ENCODE peak calls at places on chromosomes 13 and 19, in eight cellular contexts. G is CD8-positive, alpha-beta T cell; H is astrocyte; U is right cardiac atrium; C is left lung; B is neuronal stem cell; F is endodermal cell; S is pancreas. J is an unnamed sample. For H3K4me1, the result is how much of the 10 kb centered on the place peaks cover.

GRCh38 chr13:100454876-100455275 is 133.7 kb downstream of the GGACT start:
- DNase-seq in B (no peak), H (peak), U (no peak), C (no peak), F (no peak), S (no peak), G (no peak), J (peak)

GRCh38 chr13:65553328-65553727 is 1676.8 kb downstream of the PCDH9 start:
- DNase-seq in C (no peak), H (no peak), F (no peak), U (no peak), B (no peak), G (no peak), S (no peak), J (no peak)

GRCh38 chr13:69565334-69565733 is 542.3 kb upstream of the ATXN8OS start:
- DNase-seq in F (peak), G (no peak), S (no peak), B (no peak), U (no peak), H (peak), C (no peak), J (peak)

GRCh38 chr13:66665991-66666390 is 564.1 kb downstream of the PCDH9 start:
- DNase-seq in H (peak), S (no peak), B (peak), F (peak), U (peak), C (no peak), G (no peak), J (peak)

GRCh38 chr13:100986571-100986970 is 312.0 kb upstream of the TMTC4 start:
- DNase-seq in B (no peak), C (no peak), S (no peak), F (no peak), G (no peak), H (no peak), U (no peak), J (no peak)

GRCh38 chr13:80312967-80313366 is 28.0 kb downstream of the SPRY2 start:
- DNase-seq in B (no peak), F (no peak), S (no peak), G (no peak), H (no peak), U (no peak), C (no peak), J (no peak)

GRCh38 chr13:42600943-42601342 is 27.0 kb downstream of the TNFSF11 start:
- DNase-seq in C (no peak), F (no peak), G (no peak), B (no peak), U (no peak), H (no peak), S (no peak), J (no peak)

GRCh38 chr13:29702912-29703351 is 107.4 kb upstream of the SLC7A1 start:
- DNase-seq in U (no peak), F (peak), C (no peak), B (no peak), H (peak), S (no peak), G (no peak), J (peak)

GRCh38 chr13:48334534-48335127 is 31.1 kb downstream of the RB1 start:
- DNase-seq in S (no peak), H (peak), B (no peak), G (no peak), F (no peak), U (no peak), C (no peak), J (peak)

GRCh38 chr19:53432088-53432661 is 391 bp downstream of the ZNF761 start:
- DNase-seq in S (peak), H (no peak), F (peak), C (peak), B (peak), U (peak), G (no peak), J (peak)

GRCh38 chr13:43159007-43159406 is 135.6 kb downstream of the DNAJC15 start:
- DNase-seq in H (peak), S (no peak), B (no peak), F (no peak), G (no peak), U (no peak), C (no peak), J (peak)

GRCh38 chr13:113742000-113742441 is 17.0 kb upstream of the TMEM255B start:
- DNase-seq in F (peak), B (no peak), H (no peak), S (peak), G (peak), C (peak), U (no peak), J (peak)

GRCh38 chr19:30784850-30785459 is 412.8 kb downstream of the ZNF536 start:
- DNase-seq in B (peak), F (peak), S (peak), C (peak), H (no peak), U (peak), G (peak), J (peak)

GRCh38 chr19:27522223-27522622 is 1690.7 kb downstream of the UQCRFS1 start:
- DNase-seq in F (no peak), C (no peak), H (no peak), G (no peak), S (no peak), U (no peak), B (no peak), J (no peak)

GRCh38 chr19:14381689-14382474 is 638 bp downstream of the ADGRE5 start:
- DNase-seq in G (peak), C (peak), H (no peak), B (no peak), F (no peak), S (peak), U (peak), J (peak)

GRCh38 chr19:36032251-36033104 is at the start of gene CLIP3:
- DNase-seq in B (peak), G (peak), S (peak), U (peak), C (peak), H (peak), F (peak), J (peak)

GRCh38 chr19:33687761-33688656 is 66.3 kb downstream of the CHST8 start:
- DNase-seq in C (no peak), U (no peak), H (no peak), B (no peak), G (no peak), S (no peak), F (no peak), J (no peak)

GRCh38 chr13:87656311-87656710 is 14.9 kb upstream of the SLITRK5 start:
- DNase-seq in B (no peak), F (no peak), C (no peak), U (no peak), S (no peak), G (no peak), H (peak), J (peak)

GRCh38 chr19:43527860-43528622 is 1.0 kb upstream of the ETHE1 start:
- DNase-seq in C (no peak), S (no peak), U (peak), H (no peak), G (no peak), F (no peak), B (no peak), J (peak)

GRCh38 chr13:113835461-113836274 is 28.2 kb downstream of the GAS6 start:
- DNase-seq in H (peak), F (no peak), G (no peak), S (no peak), B (no peak), C (no peak), U (peak), J (peak)

GRCh38 chr19:45777395-45777961 is 4.8 kb downstream of the DMPK start:
- DNase-seq in G (no peak), B (no peak), S (no peak), U (no peak), H (no peak), F (no peak), C (no peak), J (no peak)

GRCh38 chr13:28527629-28528028 is 32.7 kb upstream of the FLT1 start:
- DNase-seq in B (no peak), G (no peak), H (no peak), S (no peak), U (peak), F (no peak), C (peak), J (no peak)

GRCh38 chr19:45471866-45472556 is 4.2 kb downstream of the FOSB start:
- DNase-seq in F (no peak), B (no peak), C (no peak), U (no peak), G (peak), S (no peak), H (no peak), J (no peak)

GRCh38 chr19:39843919-39844793 is 2.0 kb downstream of the FBL start:
- DNase-seq in H (peak), C (no peak), G (no peak), U (no peak), F (no peak), B (no peak), S (no peak), J (peak)

GRCh38 chr13:78586706-78587105 is 16.6 kb downstream of the POU4F1 start:
- DNase-seq in H (no peak), S (no peak), U (no peak), B (peak), C (no peak), G (no peak), F (peak), J (no peak)

GRCh38 chr13:111515648-111516047 is 195.2 kb downstream of the TEX29 start:
- DNase-seq in F (no peak), C (no peak), H (no peak), S (no peak), G (no peak), U (no peak), B (no peak), J (no peak)

GRCh38 chr13:98975822-98976261 is 2.0 kb downstream of the DOCK9 start:
- DNase-seq in H (no peak), B (no peak), U (no peak), G (no peak), F (peak), C (no peak), S (no peak), J (no peak)

GRCh38 chr19:38413416-38413815 is 10.5 kb downstream of the FAM98C start:
- DNase-seq in G (no peak), B (no peak), H (no peak), C (no peak), F (no peak), U (no peak), S (no peak), J (no peak)

GRCh38 chr13:97986841-97987240 is 33.4 kb downstream of the IPO5 start:
- DNase-seq in C (peak), F (no peak), G (no peak), B (no peak), H (no peak), S (no peak), U (no peak), J (no peak)

GRCh38 chr13:21326155-21327030 is 132.7 kb downstream of the ZDHHC20 start:
- DNase-seq in H (peak), F (peak), C (peak), S (peak), U (no peak), B (peak), G (no peak), J (no peak)

GRCh38 chr13:44971656-44972595 is 17.3 kb downstream of the NUFIP1 start:
- DNase-seq in S (no peak), B (no peak), G (no peak), C (no peak), F (no peak), H (peak), U (no peak), J (no peak)

GRCh38 chr13:54033323-54033861 is 1004.8 kb downstream of the OLFM4 start:
- DNase-seq in U (no peak), B (no peak), H (no peak), C (no peak), S (no peak), G (no peak), F (no peak), J (no peak)

GRCh38 chr13:94858856-94859811 is 146.8 kb upstream of the SOX21 start:
- DNase-seq in H (peak), F (peak), G (no peak), S (no peak), B (no peak), U (peak), C (peak), J (no peak)

GRCh38 chr19:44447864-44448674 is at the start of gene ZNF229:
- DNase-seq in F (peak), C (peak), B (peak), U (peak), H (peak), S (peak), G (peak), J (no peak)

GRCh38 chr13:72258340-72258981 is 391.5 kb upstream of the DACH1 start:
- DNase-seq in C (no peak), S (no peak), F (peak), B (no peak), H (no peak), G (no peak), U (no peak), J (no peak)

DNA sequence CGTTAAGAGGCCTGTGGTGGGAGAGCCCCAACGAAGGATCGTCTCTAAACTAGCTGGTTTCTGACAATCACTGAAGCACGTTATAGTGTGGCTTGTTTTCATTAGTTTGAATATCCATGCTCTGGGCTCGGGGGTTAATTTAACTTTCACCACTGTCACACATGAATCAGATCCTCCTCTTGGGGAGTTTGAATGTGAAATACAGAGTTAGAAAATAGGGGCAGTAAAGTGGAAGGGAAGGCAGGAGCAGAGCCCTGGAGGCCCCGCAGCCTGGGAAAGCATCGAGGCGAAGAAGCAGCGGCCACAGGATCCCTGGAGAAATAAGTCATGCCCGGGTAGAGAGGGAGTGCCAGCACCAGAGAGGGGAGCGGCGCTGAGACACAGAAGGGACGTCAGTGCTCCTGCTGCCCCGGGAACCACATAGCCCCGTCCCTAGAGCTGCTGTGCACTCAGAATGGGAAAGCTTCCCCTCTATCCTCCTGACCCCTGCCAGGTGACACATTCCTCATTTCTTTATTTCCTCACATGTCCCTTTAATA is 31.2 kb upstream of the AMER2 start:
- DNase-seq in G (no peak), S (no peak), C (no peak), U (no peak), H (no peak), B (no peak), F (peak), J (no peak)
- H3K4me1 ChIP-seq in G (under half), S (under half), C (under half), U (under half), H (under half), B (under half), F (under half), J (under half)

DNA sequence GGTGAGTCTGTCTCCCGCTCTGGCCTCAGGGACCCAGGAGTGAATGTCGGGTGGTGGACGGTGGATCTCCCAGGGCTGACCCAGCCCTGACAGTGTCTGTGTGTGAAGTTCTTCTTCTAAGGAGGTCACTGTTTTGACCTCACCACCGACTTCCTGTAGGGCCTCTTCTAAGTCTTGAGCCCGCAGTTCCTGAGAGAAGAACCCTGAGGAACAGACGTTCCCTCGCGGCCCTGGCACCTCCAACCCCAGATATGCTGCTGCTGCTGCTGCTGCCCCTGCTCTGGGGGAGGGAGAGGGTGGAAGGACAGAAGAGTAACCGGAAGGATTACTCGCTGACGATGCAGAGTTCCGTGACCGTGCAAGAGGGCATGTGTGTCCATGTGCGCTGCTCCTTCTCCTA is at the start of gene SIGLEC7:
- DNase-seq in G (no peak), U (peak), S (no peak), B (no peak), F (peak), C (peak), H (no peak), J (no peak)
- H3K27ac ChIP-seq in G (no peak), U (peak), S (peak), B (no peak), F (no peak), C (peak), H (no peak), J (no peak)

GRCh38 chr19:18329035-18329376 is 6.1 kb upstream of the LSM4 start:
- DNase-seq in H (no peak), S (no peak), F (no peak), G (no peak), C (no peak), B (no peak), U (no peak), J (no peak)
- H3K4me3 ChIP-seq in H (peak), S (no peak), F (peak), G (no peak), C (no peak), B (peak), U (no peak), J (no peak)

GRCh38 chr19:16289594-16289993 is 35.0 kb upstream of the KLF2 start:
- DNase-seq in B (no peak), H (no peak), G (no peak), S (no peak), F (no peak), C (no peak), U (no peak), J (no peak)

GRCh38 chr19:16288544-16288943 is 36.1 kb upstream of the KLF2 start:
- DNase-seq in S (no peak), G (no peak), U (no peak), H (no peak), C (no peak), B (no peak), F (no peak), J (peak)

GRCh38 chr19:16281743-16282142 is 42.9 kb upstream of the KLF2 start:
- DNase-seq in F (no peak), U (no peak), H (no peak), C (no peak), G (no peak), S (no peak), B (no peak), J (no peak)

GRCh38 chr19:16283103-16283469 is 41.5 kb upstream of the KLF2 start:
- DNase-seq in B (no peak), F (no peak), C (no peak), S (no peak), G (no peak), U (no peak), H (no peak), J (no peak)

DNA sequence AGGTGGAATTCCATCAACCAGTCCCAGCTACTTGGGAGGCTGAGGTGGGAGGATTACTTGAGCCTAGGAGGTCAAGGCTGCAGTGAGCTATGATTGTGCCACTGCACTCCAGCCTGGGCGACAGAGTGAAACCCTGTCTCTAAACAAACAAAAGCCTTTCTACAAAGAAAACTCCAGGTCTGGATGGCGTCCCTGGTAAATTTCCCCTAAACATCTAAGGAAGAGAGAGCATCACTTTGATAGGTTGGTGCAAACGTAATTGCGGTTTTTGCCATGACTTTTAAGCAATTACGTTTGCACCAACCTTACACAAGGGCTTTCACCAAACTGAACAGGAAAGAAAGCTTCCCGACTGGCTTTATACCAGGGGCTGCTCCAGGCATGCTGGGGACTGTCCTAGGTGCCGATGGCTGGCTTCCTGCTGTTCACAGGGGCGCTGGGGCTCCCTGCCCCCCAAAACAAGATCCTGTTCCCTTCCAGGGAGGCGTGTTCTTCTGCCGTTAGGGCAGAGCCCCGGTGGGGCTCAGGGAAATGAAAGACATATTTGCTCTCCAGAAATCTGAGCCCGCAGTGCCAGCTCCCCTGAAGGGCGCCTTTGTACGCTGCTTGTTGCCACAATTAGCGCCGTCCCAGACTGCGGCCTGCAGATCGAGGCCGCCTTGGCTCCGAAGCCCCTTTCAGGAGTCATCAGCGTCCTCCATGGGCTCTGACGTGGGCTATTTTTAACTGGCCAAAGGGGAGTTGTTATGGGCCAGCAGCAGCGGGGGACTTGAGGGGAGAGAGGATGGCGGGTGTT is 38.7 kb upstream of the KLF2 start:
- DNase-seq in U (peak), H (peak), C (no peak), G (no peak), S (no peak), B (peak), F (no peak), J (peak)
- H3K4me1 ChIP-seq in U (under half), H (under half), C (half or more), G (under half), S (under half), B (under half), F (under half), J (under half)

GRCh38 chr19:47704656-47705055 is 8.6 kb upstream of the EHD2 start:
- DNase-seq in G (no peak), C (no peak), F (no peak), U (no peak), H (no peak), S (no peak), B (no peak), J (no peak)
- H3K27ac ChIP-seq in G (no peak), C (no peak), F (no peak), U (no peak), H (no peak), S (no peak), B (no peak), J (no peak)

GRCh38 chr19:29098863-29099481 is 114.0 kb downstream of the UQCRFS1 start:
- DNase-seq in C (peak), B (no peak), U (peak), G (no peak), H (no peak), F (no peak), S (no peak), J (no peak)
- H3K4me3 ChIP-seq in C (no peak), B (no peak), U (no peak), G (no peak), H (no peak), F (no peak), S (no peak), J (no peak)

GRCh38 chr19:16379521-16380313 is 55.1 kb downstream of the KLF2 start:
- DNase-seq in U (no peak), B (no peak), H (no peak), S (peak), G (no peak), F (no peak), C (no peak), J (no peak)

GRCh38 chr19:16382775-16383543 is 58.3 kb downstream of the KLF2 start:
- DNase-seq in U (peak), B (peak), G (peak), H (peak), F (peak), S (peak), C (peak), J (peak)

GRCh38 chr19:16381756-16382401 is 57.3 kb downstream of the KLF2 start:
- DNase-seq in H (no peak), U (peak), F (no peak), G (no peak), B (no peak), S (peak), C (no peak), J (no peak)

GRCh38 chr19:16380314-16380695 is 55.7 kb downstream of the KLF2 start:
- DNase-seq in B (no peak), S (peak), U (no peak), H (no peak), G (no peak), C (no peak), F (no peak), J (no peak)

GRCh38 chr19:16380943-16381755 is 56.5 kb downstream of the KLF2 start:
- DNase-seq in B (no peak), H (no peak), S (peak), G (no peak), C (no peak), F (no peak), U (peak), J (no peak)
- H3K4me1 ChIP-seq in B (under half), H (under half), S (under half), G (half or more), C (under half), F (under half), U (under half), J (under half)

J was measured in SJCRH30.